ENCODE peak calls at places on chromosomes 11 and 22, in five cellular contexts. U is osteocyte, T is NCI-H2081, D is SHP77 treated with DMSO at 0.1 percent for 48 hours, C is dermis blood vessel endothelial cell. M is an unnamed sample.

GRCh38 chr11:45366839-45367238 is 80.7 kb upstream of the SYT13 start:
- DNase-seq in U (no peak), T (no peak), D (no peak), C (no peak), M (no peak)

GRCh38 chr11:119373917-119374631 is 7.4 kb downstream of the USP2 start:
- DNase-seq in U (no peak), T (peak), D (peak), C (peak), M (peak)

GRCh38 chr22:48264586-48264985 is 1502.1 kb downstream of the TBC1D22A start:
- DNase-seq in U (no peak), T (no peak), D (no peak), C (no peak), M (no peak)

GRCh38 chr11:15006139-15006759 is 34.1 kb upstream of the CALCA start:
- DNase-seq in U (no peak), T (peak), D (peak), C (peak), M (no peak)

GRCh38 chr11:32597914-32598313 is 14.3 kb downstream of the EIF3M start:
- DNase-seq in U (no peak), T (no peak), D (no peak), C (no peak), M (no peak)

GRCh38 chr11:85182437-85183109 is 444.6 kb downstream of the DLG2 start:
- DNase-seq in U (no peak), T (peak), D (no peak), C (no peak), M (no peak)

GRCh38 chr11:113398669-113399430 is 11.3 kb downstream of the ANKK1 start:
- DNase-seq in U (no peak), T (no peak), D (no peak), C (no peak), M (no peak)

GRCh38 chr11:3051435-3052108 is 5.7 kb downstream of the CARS1 start:
- DNase-seq in U (no peak), T (no peak), D (no peak), C (no peak), M (no peak)

GRCh38 chr11:44617671-44618461 is 52.4 kb downstream of the CD82 start:
- DNase-seq in U (no peak), T (no peak), D (no peak), C (no peak), M (no peak)

GRCh38 chr11:128417607-128418324 is 169.6 kb downstream of the ETS1 start:
- DNase-seq in U (no peak), T (no peak), D (no peak), C (peak), M (no peak)

GRCh38 chr11:110912437-110912836 is 200.2 kb upstream of the ARHGAP20 start:
- DNase-seq in U (no peak), T (no peak), D (no peak), C (no peak), M (no peak)

GRCh38 chr11:134317103-134317502 is 14.7 kb upstream of the GLB1L2 start:
- DNase-seq in U (no peak), T (no peak), D (no peak), C (no peak), M (no peak)

GRCh38 chr11:70508231-70508480 is 109.8 kb downstream of the CTTN start:
- DNase-seq in U (no peak), T (no peak), D (no peak), C (no peak), M (no peak)

GRCh38 chr11:100682247-100682969 is 4.7 kb upstream of the ARHGAP42 start:
- DNase-seq in U (no peak), T (no peak), D (no peak), C (peak), M (no peak)

GRCh38 chr11:13391217-13391616 is 71.8 kb downstream of the BTBD10 start:
- DNase-seq in U (no peak), T (no peak), D (no peak), C (no peak), M (no peak)

GRCh38 chr11:96741068-96741467 is 351.3 kb downstream of the JRKL start:
- DNase-seq in U (no peak), T (no peak), D (no peak), C (no peak), M (no peak)

GRCh38 chr11:94067010-94067409 is 45.9 kb downstream of the HEPHL1 start:
- DNase-seq in U (no peak), T (no peak), D (no peak), C (peak), M (no peak)

GRCh38 chr11:111772535-111772934 is 6.3 kb upstream of the PPP2R1B start:
- DNase-seq in U (no peak), T (no peak), D (no peak), C (no peak), M (no peak)

GRCh38 chr22:50129121-50129734 is 39.4 kb downstream of the MOV10L1 start:
- DNase-seq in U (no peak), T (no peak), D (no peak), C (no peak), M (no peak)

GRCh38 chr22:50293441-50294318 is 13.8 kb downstream of the PLXNB2 start:
- DNase-seq in U (peak), T (no peak), D (no peak), C (peak), M (no peak)

GRCh38 chr11:13928566-13929251 is 33.8 kb upstream of the SPON1 start:
- DNase-seq in U (no peak), T (no peak), D (peak), C (peak), M (no peak)

GRCh38 chr11:69834251-69834650 is 15.0 kb upstream of the FGF3 start:
- DNase-seq in U (no peak), T (no peak), D (no peak), C (no peak), M (no peak)

GRCh38 chr22:29581799-29582198 is 886 bp upstream of the NIPSNAP1 start:
- DNase-seq in U (no peak), T (no peak), D (peak), C (no peak), M (no peak)

GRCh38 chr22:43511276-43511910 is 99.6 kb downstream of the MPPED1 start:
- DNase-seq in U (no peak), T (no peak), D (no peak), C (no peak), M (no peak)

GRCh38 chr11:8339592-8340022 is 75.9 kb upstream of the LMO1 start:
- DNase-seq in U (no peak), T (no peak), D (no peak), C (no peak), M (no peak)

GRCh38 chr11:12110201-12110713 is at the start of gene MICAL2:
- DNase-seq in U (peak), T (peak), D (peak), C (peak), M (peak)

GRCh38 chr22:43976861-43977795 is 21.9 kb downstream of the SAMM50 start:
- DNase-seq in U (no peak), T (no peak), D (no peak), C (no peak), M (no peak)

GRCh38 chr22:50436134-50436830 is 38.6 kb downstream of the SBF1 start:
- DNase-seq in U (no peak), T (no peak), D (no peak), C (no peak), M (no peak)

GRCh38 chr11:83520849-83521248 is 234.7 kb upstream of the CCDC90B start:
- DNase-seq in U (no peak), T (no peak), D (no peak), C (no peak), M (no peak)

M was measured in NK-92 treated with Interleukin-12 subunit alpha and Interleukin-12 subunit beta, amount 100 ng/mL, for 24 hours.